ENCODE peak calls at places on chromosome 21, in six cellular contexts. T is glutamatergic neuron, W is heart right ventricle, L is left lung, N is A549, C is NB4. G is an unnamed sample.

GRCh38 chr21:29499734-29500343 is 201.1 kb downstream of the BACH1 start:
- DNase-seq in T (peak; percentile 39), W (no peak), L (no peak), N (peak; percentile 51), C (peak; percentile 62), G (no peak)

GRCh38 chr21:44283953-44284352 is 1.7 kb upstream of the AIRE start:
- DNase-seq in T (peak; percentile 18), W (no peak), L (peak; percentile 64), N (no peak), C (no peak), G (no peak)

GRCh38 chr21:36186506-36187399 is 30.1 kb downstream of the DOP1B start:
- DNase-seq in T (no peak), W (peak; percentile 58), L (no peak), N (no peak), C (peak; percentile 72), G (no peak)

GRCh38 chr21:36115138-36115710 is 19.7 kb upstream of the CBR3 start:
- DNase-seq in T (no peak), W (no peak), L (no peak), N (no peak), C (peak; percentile 21), G (no peak)

GRCh38 chr21:29164330-29164942 is 34.0 kb downstream of the MAP3K7CL start:
- DNase-seq in T (no peak), W (no peak), L (no peak), N (peak; percentile 78), C (peak; percentile 70), G (no peak)

GRCh38 chr21:43645414-43645891 is 13.8 kb downstream of the HSF2BP start:
- DNase-seq in T (peak; percentile 28), W (no peak), L (no peak), N (peak; percentile 90), C (peak; percentile 89), G (no peak)

GRCh38 chr21:28991861-28992525 is 684 bp downstream of the LTN1 start:
- DNase-seq in T (no peak), W (no peak), L (no peak), N (no peak), C (peak; percentile 29), G (no peak)

GRCh38 chr21:26900980-26901379 is 55.8 kb upstream of the ADAMTS1 start:
- DNase-seq in T (no peak), W (no peak), L (no peak), N (no peak), C (no peak), G (no peak)

GRCh38 chr21:25373126-25374082 is 233.9 kb downstream of the MRPL39 start:
- DNase-seq in T (no peak), W (no peak), L (no peak), N (no peak), C (no peak), G (no peak)

DNA sequence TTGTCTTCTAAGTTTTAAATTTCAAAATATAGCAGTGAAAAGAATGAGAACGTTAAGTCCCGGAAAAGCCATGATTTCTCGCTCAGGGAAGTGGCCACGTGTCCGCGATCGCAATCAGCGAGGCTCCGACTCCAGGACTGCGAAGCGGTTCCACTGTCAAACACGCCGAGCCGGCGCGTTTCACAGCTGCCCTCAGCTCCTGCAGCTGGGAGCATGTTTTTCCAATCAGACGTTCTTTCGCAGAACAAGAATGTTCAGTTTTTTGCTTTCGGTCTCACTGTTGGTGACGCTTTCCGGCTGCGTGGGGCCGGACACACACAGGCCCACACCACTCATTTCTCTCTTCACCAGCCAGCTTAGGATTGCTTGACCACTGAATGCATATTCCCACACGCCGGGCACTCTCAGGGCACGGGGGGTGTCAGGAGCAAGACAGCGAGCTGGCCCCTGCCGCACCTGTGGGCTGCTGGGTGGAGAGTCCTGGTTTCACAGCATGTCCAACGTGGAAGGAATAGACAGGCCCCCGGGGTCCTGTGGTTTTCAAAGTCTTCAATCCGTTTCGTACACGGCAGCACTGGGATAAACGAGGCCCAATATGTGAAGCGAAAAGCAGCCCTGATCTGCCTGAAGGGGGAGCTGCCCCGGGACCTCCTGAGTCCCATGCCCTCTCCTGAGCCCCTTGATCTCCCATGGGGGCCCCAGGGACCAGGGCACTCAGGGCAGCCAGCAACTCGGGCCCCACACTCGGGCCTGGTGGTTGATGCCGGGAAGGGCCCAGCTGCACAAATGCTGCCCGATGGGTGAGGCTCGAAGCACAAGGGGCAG is 47.3 kb upstream of the COL18A1 start:
- DNase-seq in T (no peak), W (peak; percentile 72), L (peak; percentile 72), N (no peak), C (no peak), G (no peak)
- TF ChIP-seq CTCF in T (peak; percentile 19), W (peak; percentile 10), L (no peak), N (no peak), C (no peak), G (no peak)

GRCh38 chr21:19510057-19510456 is 1106.5 kb upstream of the TMPRSS15 start:
- DNase-seq in T (no peak), W (no peak), L (no peak), N (no peak), C (no peak), G (no peak)

GRCh38 chr21:19508844-19509243 is 1105.3 kb upstream of the TMPRSS15 start:
- DNase-seq in T (no peak), W (no peak), L (no peak), N (no peak), C (no peak), G (no peak)

GRCh38 chr21:19507682-19508260 is 1104.2 kb upstream of the TMPRSS15 start:
- DNase-seq in T (no peak), W (no peak), L (no peak), N (peak; percentile 0), C (peak; percentile 27), G (no peak)

GRCh38 chr21:19508442-19508841 is 1104.9 kb upstream of the TMPRSS15 start:
- DNase-seq in T (no peak), W (no peak), L (no peak), N (no peak), C (no peak), G (no peak)

GRCh38 chr21:19510653-19511052 is 1107.1 kb upstream of the TMPRSS15 start:
- DNase-seq in T (no peak), W (no peak), L (no peak), N (no peak), C (no peak), G (no peak)
- TF ChIP-seq CTCF in T (no peak), W (no peak), L (no peak), N (no peak), C (no peak), G (no peak)

GRCh38 chr21:17903029-17903806 is 84.1 kb upstream of the C21orf91 start:
- DNase-seq in T (no peak), W (no peak), L (no peak), N (no peak), C (peak; percentile 17), G (no peak)
- TF ChIP-seq CTCF in T (peak; percentile 52), W (peak; percentile 48), L (no peak), N (no peak), C (no peak), G (peak; percentile 52)

DNA sequence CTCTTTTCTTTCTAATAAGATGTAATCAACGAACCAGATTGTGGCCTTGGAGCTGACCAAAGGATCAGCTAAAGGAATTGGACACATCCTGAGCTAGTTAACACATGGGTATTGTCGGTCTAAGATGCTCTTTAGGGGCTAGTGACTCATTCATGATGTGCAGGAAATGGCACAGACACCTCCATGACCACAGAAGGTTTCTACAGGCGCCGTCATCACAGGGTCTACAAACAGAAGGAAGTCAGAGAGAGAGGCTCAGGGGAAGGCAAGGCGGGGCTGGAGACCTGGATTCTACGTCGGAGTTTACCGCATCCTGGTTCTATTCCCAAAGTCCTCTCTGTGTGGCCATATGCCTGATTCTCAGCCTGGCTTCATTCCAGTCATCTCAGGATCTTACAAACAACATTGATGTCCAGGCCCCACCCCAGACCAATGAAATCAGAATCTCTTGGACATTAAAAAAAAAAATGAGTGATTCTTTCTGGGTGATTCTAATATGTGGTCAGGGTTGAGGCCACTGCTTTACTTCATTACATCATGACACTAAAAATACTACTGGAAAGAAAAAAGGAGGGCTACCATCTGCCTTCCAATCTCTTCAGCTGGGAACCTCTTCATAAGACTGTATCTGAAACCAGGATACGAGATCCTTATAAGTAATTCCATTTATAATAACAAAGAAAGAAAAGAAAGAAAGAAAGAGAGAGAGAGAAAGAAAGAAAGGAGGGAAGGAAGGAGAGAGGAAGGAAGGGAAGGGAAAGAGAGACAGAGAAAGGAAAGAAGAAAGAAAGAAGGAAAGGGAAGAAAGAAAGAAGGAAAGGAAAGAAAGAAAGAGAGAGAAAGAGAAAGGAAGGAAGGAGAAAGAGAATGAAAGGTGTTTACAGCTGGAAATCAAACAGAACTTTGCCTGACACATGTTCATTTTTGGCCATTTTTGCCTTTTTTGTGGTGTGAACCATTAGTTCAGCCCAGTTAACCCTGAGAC is 11.6 kb upstream of the KCNJ15 start:
- DNase-seq in T (no peak), W (no peak), L (no peak), N (peak; percentile 77), C (peak; percentile 61), G (peak; percentile 89)
- TF ChIP-seq CTCF in T (no peak), W (no peak), L (no peak), N (no peak), C (no peak), G (no peak)

DNA sequence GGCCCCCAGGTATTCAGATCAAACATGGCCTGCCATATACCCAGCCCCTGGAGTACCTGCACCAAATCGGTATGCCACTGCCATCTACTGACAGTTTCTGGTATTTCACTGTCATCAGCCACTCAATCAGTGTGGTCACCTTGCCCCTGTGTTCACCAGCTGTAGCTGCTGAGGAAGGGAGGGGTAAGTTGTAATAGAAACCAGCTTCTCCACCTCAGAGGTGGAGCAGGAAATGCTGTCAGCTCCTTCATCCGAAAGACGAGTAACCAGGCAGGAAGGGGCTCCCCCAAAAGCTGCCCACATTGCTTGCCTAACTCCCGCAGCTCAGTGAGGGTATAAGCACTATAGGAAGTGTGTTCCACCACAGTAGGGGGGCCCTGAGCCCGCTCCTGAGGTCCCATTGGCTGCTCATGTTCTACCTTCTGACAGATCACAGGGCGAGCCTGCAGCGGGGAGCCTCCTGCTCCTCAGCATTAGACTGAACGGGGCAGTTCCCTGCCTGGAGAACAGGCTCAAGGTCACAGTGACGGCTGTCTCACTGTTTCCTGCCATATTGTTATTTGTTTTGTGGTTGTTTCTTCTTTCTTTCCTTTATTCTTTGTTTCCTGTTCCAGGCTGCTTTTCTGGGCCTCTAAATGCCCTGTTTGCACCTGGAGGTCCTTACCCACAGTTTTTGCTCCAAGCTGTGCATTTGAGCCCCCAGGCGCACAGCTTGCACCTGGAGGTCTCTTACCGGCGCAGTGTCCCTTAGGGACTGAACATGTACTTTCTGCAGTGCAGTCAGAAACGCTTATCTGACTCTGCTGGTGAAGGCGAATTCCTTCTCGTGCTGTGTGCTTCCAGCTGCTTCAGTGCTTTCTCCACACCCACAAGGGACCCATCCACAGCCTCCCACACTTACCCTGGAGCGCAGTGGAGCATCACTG is 1638.3 kb downstream of the MRPL39 start:
- DNase-seq in T (peak; percentile 65), W (no peak), L (no peak), N (peak; percentile 4), C (peak; percentile 95), G (no peak)
- TF ChIP-seq CTCF in T (peak; percentile 85), W (peak; percentile 5), L (peak; percentile 33), N (no peak), C (peak; percentile 60), G (peak; percentile 59)

GRCh38 chr21:38170705-38171682 is 85.8 kb upstream of the KCNJ15 start:
- DNase-seq in T (no peak), W (no peak), L (no peak), N (peak; percentile 33), C (no peak), G (no peak)
- TF ChIP-seq CTCF in T (no peak), W (no peak), L (no peak), N (no peak), C (peak; percentile 7), G (peak; percentile 40)

GRCh38 chr21:45768741-45769049 is 125.2 kb downstream of the PCBP3 start:
- DNase-seq in T (no peak), W (no peak), L (peak; percentile 74), N (no peak), C (peak; percentile 6), G (no peak)
- TF ChIP-seq CTCF in T (no peak), W (no peak), L (no peak), N (no peak), C (no peak), G (peak; percentile 18)